ENCODE peak calls at places on chromosomes 13 and 19, in eight cellular contexts. Z is mesendoderm, M is heart right ventricle, S is fibroblast of lung, N is cardiac muscle cell, U is Panc1, E is mammary epithelial cell, G is right lobe of liver. W is an unnamed sample. For H3K4me1 and H3K27me3, the result is how much of the 10 kb centered on the place peaks cover.

GRCh38 chr13:113178070-113178895 is 19.8 kb downstream of the PROZ start:
- DNase-seq in E (peak), S (peak), M (no peak), Z (peak), U (no peak), G (no peak), N (peak), W (no peak)

GRCh38 chr13:110509478-110509926 is 52.0 kb downstream of the RAB20 start:
- DNase-seq in U (no peak), M (no peak), G (no peak), Z (no peak), N (no peak), S (peak), E (no peak), W (no peak)

GRCh38 chr19:38930776-38931761 is at the start of gene MRPS12:
- DNase-seq in Z (peak), N (peak), M (peak), S (peak), U (peak), G (peak), E (peak), W (peak)

GRCh38 chr13:64074989-64075474 is 2659.4 kb upstream of the PCDH20 start:
- DNase-seq in N (no peak), Z (no peak), E (no peak), S (no peak), U (no peak), G (no peak), M (no peak), W (no peak)

GRCh38 chr19:43562698-43563241 is 12.6 kb downstream of the XRCC1 start:
- DNase-seq in Z (no peak), M (peak), U (peak), N (peak), G (peak), E (peak), S (peak), W (peak)

GRCh38 chr13:50268500-50268899 is 253.3 kb downstream of the KCNRG start:
- DNase-seq in E (no peak), U (no peak), S (peak), M (no peak), Z (no peak), N (peak), G (no peak), W (no peak)

GRCh38 chr19:23075031-23075733 is 41.6 kb upstream of the ZNF730 start:
- DNase-seq in N (peak), Z (peak), G (peak), S (peak), M (peak), E (peak), U (no peak), W (peak)

GRCh38 chr13:25267715-25268114 is 19.6 kb downstream of the MTMR6 start:
- DNase-seq in Z (no peak), E (no peak), G (no peak), M (no peak), N (peak), S (peak), U (no peak), W (no peak)

GRCh38 chr19:43901395-43902390 is 33.4 kb downstream of the ZNF45 start:
- DNase-seq in M (peak), N (peak), E (peak), Z (peak), U (peak), S (peak), G (peak), W (peak)

GRCh38 chr13:33611016-33611805 is 206.7 kb upstream of the RFC3 start:
- DNase-seq in E (no peak), M (peak), S (peak), G (peak), N (peak), U (no peak), Z (no peak), W (no peak)

GRCh38 chr13:98741741-98742435 is 10.6 kb downstream of the SLC15A1 start:
- DNase-seq in M (no peak), Z (no peak), S (peak), E (no peak), N (no peak), G (no peak), U (no peak), W (no peak)

GRCh38 chr19:55031178-55031577 is 6.9 kb downstream of the GP6 start:
- DNase-seq in E (no peak), G (no peak), Z (no peak), S (no peak), N (no peak), U (no peak), M (no peak), W (no peak)

GRCh38 chr13:74975122-74975521 is 506.8 kb downstream of the TBC1D4 start:
- DNase-seq in S (no peak), E (no peak), U (no peak), G (no peak), N (no peak), Z (no peak), M (no peak), W (no peak)

GRCh38 chr13:54110597-54110996 is 1082.0 kb downstream of the OLFM4 start:
- DNase-seq in S (no peak), Z (no peak), N (no peak), U (no peak), E (no peak), M (no peak), G (no peak), W (no peak)

GRCh38 chr13:34571716-34572115 is 370.4 kb upstream of the NBEA start:
- DNase-seq in G (no peak), Z (no peak), S (no peak), U (no peak), M (no peak), E (no peak), N (no peak), W (no peak)

GRCh38 chr13:113139580-113139979 is 17.0 kb downstream of the F10 start:
- DNase-seq in M (no peak), U (no peak), E (no peak), G (no peak), S (no peak), N (no peak), Z (no peak), W (no peak)

GRCh38 chr13:96994030-96994848 is at the start of gene OXGR1:
- DNase-seq in S (no peak), U (no peak), N (no peak), E (no peak), G (peak), M (no peak), Z (peak), W (no peak)

GRCh38 chr19:54107876-54108490 is 5.3 kb downstream of the NDUFA3 start:
- DNase-seq in M (no peak), G (no peak), U (no peak), S (no peak), Z (no peak), E (no peak), N (no peak), W (peak)

GRCh38 chr13:59677966-59678814 is 485.5 kb downstream of the DIAPH3 start:
- DNase-seq in G (no peak), M (peak), E (peak), U (no peak), Z (peak), N (peak), S (peak), W (no peak)

GRCh38 chr13:40275636-40276035 is 390.8 kb downstream of the FOXO1 start:
- DNase-seq in M (no peak), G (no peak), Z (no peak), U (no peak), E (no peak), N (peak), S (peak), W (no peak)

GRCh38 chr13:51044023-51044665 is 66.9 kb downstream of the C13orf42 start:
- DNase-seq in S (no peak), U (no peak), Z (no peak), M (no peak), E (no peak), G (no peak), N (no peak), W (no peak)

GRCh38 chr19:39499082-39499642 is 415 bp downstream of the DLL3 start:
- DNase-seq in M (no peak), G (no peak), Z (peak), N (peak), E (peak), U (no peak), S (no peak), W (peak)

GRCh38 chr13:71801781-71802180 is 65.2 kb downstream of the DACH1 start:
- DNase-seq in Z (no peak), U (no peak), N (no peak), G (no peak), M (no peak), E (no peak), S (no peak), W (no peak)

GRCh38 chr13:105735269-105735668 is 800.2 kb downstream of the EFNB2 start:
- DNase-seq in S (no peak), Z (no peak), G (no peak), N (no peak), U (no peak), M (no peak), E (no peak), W (no peak)

GRCh38 chr13:33110713-33111413 is 94.6 kb downstream of the KL start:
- DNase-seq in E (no peak), G (no peak), N (peak), S (peak), U (no peak), M (peak), Z (no peak), W (no peak)

GRCh38 chr19:18915639-18916038 is 3.5 kb downstream of the COPE start:
- DNase-seq in E (peak), N (peak), G (peak), U (no peak), Z (peak), S (peak), M (no peak), W (peak)

GRCh38 chr13:48942131-48942530 is 33.6 kb upstream of the FNDC3A start:
- DNase-seq in U (no peak), G (no peak), S (peak), E (peak), M (no peak), Z (no peak), N (peak), W (no peak)

GRCh38 chr13:39866722-39867121 is 211.3 kb downstream of the COG6 start:
- DNase-seq in N (no peak), G (no peak), U (no peak), S (no peak), E (no peak), M (no peak), Z (no peak), W (no peak)

GRCh38 chr19:1251233-1251502 is 2.8 kb downstream of the MIDN start:
- DNase-seq in M (peak), E (peak), N (peak), Z (peak), G (peak), S (peak), U (no peak), W (no peak)
- H3K4me1 ChIP-seq in M (half or more), E (under half), N (under half), Z (under half), G (under half), S (under half), U (under half), W (half or more)

GRCh38 chr13:23516190-23516589 is 54.0 kb upstream of the TNFRSF19 start:
- DNase-seq in U (no peak), E (no peak), G (no peak), Z (peak), N (peak), M (no peak), S (no peak), W (no peak)
- H3K27ac ChIP-seq in U (no peak), E (no peak), G (no peak), Z (no peak), N (no peak), M (no peak), S (no peak), W (no peak)

GRCh38 chr19:40519352-40520322 is 52.8 kb downstream of the SPTBN4 start:
- DNase-seq in Z (peak), S (peak), U (no peak), M (no peak), N (peak), G (no peak), E (peak), W (no peak)
- H3K27me3 ChIP-seq in Z (under half), S (under half), U (under half), M (under half), N (half or more), G (under half), E (under half), W (under half)

DNA sequence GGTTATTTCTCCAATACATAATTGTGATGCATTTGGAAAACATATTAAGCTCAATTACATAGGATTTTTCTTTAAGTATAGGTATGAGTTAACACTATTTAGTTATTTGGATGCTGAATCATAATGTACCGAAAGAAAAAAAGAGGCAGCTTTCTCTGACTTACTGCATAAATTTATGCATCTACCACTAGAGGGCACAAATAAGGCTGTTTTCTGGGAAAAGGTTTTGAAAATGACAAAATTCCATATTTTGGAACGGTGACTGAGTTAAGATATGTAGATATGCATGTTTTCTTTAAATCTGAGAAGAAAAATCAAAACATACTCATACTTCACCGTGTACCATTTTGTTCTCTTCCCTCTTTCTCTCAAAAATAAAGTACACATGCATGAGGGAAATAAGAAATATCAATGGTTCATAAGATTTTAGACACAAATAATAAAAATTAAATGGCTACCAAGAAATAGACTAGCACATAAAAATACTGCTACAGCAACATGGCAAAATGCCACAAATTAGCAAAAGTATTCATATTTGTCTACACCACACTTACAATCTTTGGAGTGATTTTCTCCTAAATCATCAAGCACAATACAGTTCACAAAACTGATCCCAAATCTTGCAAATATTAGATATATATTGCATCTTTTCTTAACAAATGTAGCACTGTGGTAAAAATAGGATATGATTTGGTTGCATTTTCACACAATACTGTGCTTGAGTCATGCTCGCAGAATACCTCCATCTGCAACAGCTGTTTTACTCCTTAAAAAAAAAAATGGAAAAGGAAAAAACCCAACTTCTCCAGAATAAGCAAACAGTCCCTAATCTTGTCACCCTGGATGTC is 260.0 kb downstream of the FGF14 start:
- DNase-seq in N (peak), E (no peak), G (no peak), M (no peak), U (no peak), Z (peak), S (peak), W (no peak)
- H3K4me1 ChIP-seq in N (under half), E (under half), G (under half), M (under half), U (under half), Z (under half), S (under half), W (under half)

DNA sequence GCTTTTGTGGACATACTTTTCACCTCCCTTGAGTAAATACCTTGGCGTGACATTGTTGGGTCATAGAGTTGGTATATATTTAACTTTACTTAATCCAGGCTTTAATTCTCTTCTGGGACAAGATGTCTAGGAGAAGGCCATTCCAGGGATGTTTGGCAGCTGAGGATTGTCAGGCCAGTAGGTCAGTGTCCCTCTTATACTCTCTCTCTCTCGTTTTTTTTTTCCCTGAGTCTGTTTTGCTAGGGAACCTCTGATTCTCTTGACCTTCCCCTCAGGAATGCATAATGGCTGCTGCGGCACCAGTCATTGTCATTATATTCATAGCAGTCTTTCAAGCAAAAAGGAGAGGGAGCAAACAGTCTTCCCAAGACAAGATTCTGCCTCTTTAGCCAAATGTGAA is 48.8 kb downstream of the BICRA start:
- DNase-seq in U (no peak), S (no peak), G (no peak), E (no peak), Z (peak), N (no peak), M (no peak), W (no peak)
- H3K27ac ChIP-seq in U (no peak), S (no peak), G (no peak), E (no peak), Z (no peak), N (no peak), M (no peak), W (no peak)

GRCh38 chr19:28868836-28869235 is 344.1 kb downstream of the UQCRFS1 start:
- DNase-seq in S (no peak), Z (no peak), E (no peak), U (no peak), N (no peak), M (no peak), G (no peak), W (no peak)

GRCh38 chr19:28871099-28871725 is 341.7 kb downstream of the UQCRFS1 start:
- DNase-seq in G (no peak), U (no peak), E (no peak), Z (no peak), S (no peak), M (no peak), N (no peak), W (no peak)

GRCh38 chr19:28864577-28865042 is 348.3 kb downstream of the UQCRFS1 start:
- DNase-seq in G (no peak), Z (no peak), E (no peak), U (no peak), S (no peak), M (peak), N (peak), W (no peak)

GRCh38 chr19:28869459-28869858 is 343.5 kb downstream of the UQCRFS1 start:
- DNase-seq in M (no peak), E (no peak), U (no peak), S (no peak), G (no peak), Z (no peak), N (no peak), W (no peak)

DNA sequence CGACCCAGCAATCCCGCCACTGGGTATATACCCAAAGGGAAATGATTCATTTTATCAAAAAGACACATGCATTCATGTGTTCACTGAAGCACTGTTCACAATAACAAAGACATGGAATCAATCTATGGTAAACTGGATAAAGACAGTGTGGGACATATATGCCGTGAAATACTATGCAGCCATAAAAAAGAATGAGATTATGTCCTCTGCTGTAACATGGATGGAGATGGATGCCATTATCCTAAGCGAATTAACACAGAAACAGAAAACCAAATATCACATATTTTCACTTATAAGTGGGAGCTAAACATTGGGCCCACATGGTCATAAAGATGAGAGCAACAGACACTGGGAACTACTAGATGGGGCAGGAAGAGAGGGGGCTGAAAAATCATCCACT is 345.0 kb downstream of the UQCRFS1 start:
- DNase-seq in S (no peak), Z (no peak), N (no peak), U (no peak), M (no peak), E (no peak), G (no peak), W (no peak)
- H3K27me3 ChIP-seq in S (under half), Z (under half), N (under half), U (under half), M (under half), E (under half), G (under half), W (under half)

GRCh38 chr19:13060233-13060963 is 42.3 kb downstream of the LYL1 start:
- DNase-seq in N (peak), M (no peak), S (peak), Z (no peak), E (peak), G (no peak), U (no peak), W (no peak)

GRCh38 chr19:13060964-13061927 is 41.4 kb downstream of the LYL1 start:
- DNase-seq in S (peak), M (peak), E (peak), N (peak), U (peak), Z (peak), G (peak), W (peak)

GRCh38 chr19:13063461-13064091 is 39.1 kb downstream of the LYL1 start:
- DNase-seq in S (no peak), G (no peak), N (no peak), E (no peak), M (peak), U (no peak), Z (no peak), W (no peak)

GRCh38 chr19:13064092-13064489 is 38.6 kb downstream of the LYL1 start:
- DNase-seq in M (no peak), N (no peak), Z (no peak), U (no peak), G (no peak), E (no peak), S (no peak), W (no peak)

DNA sequence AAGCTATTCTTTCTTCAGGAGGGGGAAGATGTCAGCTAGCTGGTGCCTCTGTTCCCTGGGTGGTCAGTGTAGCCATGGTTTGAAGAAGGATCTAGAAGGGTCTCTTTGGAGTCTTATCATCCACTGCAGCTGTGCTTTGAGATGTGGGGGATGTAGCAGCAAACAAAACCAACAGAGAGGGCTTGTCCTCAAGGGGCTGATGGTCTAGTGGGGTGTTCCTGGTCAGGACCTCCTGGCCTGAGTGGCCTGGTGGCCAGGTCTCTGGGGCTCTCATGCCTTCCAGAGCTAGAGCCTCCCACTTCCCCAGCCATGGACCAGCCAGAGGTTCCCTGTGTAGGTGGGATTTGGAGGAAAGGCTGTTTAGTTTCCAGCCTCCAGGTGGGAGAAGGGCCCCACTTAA is 40.3 kb downstream of the LYL1 start:
- DNase-seq in U (no peak), Z (no peak), E (no peak), M (no peak), G (no peak), N (no peak), S (no peak), W (no peak)
- H3K4me1 ChIP-seq in U (half or more), Z (under half), E (under half), M (half or more), G (under half), N (under half), S (under half), W (under half)

DNA sequence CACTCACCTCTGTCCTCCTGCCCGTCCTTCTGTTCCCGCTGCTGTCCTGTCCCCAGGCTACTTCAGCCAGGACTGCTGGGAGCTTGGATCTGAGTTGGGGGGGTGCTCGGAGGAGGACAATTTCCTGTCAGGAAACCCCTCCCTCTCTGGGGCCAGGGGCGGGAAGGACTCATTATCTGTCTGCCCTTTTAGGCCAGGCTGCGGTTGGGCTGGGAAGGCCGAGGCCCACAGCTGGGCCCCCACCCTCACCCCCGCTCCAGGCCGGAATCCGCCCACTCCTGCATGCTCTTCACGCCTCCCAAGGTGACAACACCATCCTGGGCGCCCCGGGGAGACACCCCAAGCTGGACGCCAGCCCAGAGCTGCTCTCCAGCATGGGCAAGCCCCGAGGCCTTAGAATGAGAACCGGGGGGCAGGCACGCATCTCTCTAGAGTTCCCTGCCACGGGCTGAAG is at the start of gene EXOC3L2:
- DNase-seq in Z (peak), E (no peak), N (peak), S (no peak), G (peak), M (peak), U (no peak), W (no peak)
- H3K27ac ChIP-seq in Z (no peak), E (no peak), N (no peak), S (no peak), G (no peak), M (peak), U (no peak), W (peak)

W was measured in spleen.